ENCODE peak calls at places on chromosomes 4 and X, in nine cellular contexts. One of them, this sample, is unnamed.

GRCh38 chrX:115183980-115184379 is 5.2 kb upstream of the RBMXL3 start:
- DNase-seq in brain microvascular endothelial cell: no peak
- DNase-seq in prostate gland: no peak
- DNase-seq in mammary epithelial cell: no peak
- DNase-seq in stomach: no peak
- DNase-seq in IMR-90: peak
- DNase-seq in left lung: no peak
- DNase-seq in breast epithelium: no peak
- DNase-seq in right atrium auricular region: no peak
- DNase-seq in this sample: no peak

GRCh38 chr4:38802561-38803355 is 1.8 kb downstream of the TLR1 start:
- DNase-seq in right atrium auricular region: no peak
- DNase-seq in stomach: no peak
- DNase-seq in breast epithelium: no peak
- DNase-seq in prostate gland: no peak
- DNase-seq in mammary epithelial cell: no peak
- DNase-seq in left lung: no peak
- DNase-seq in brain microvascular endothelial cell: no peak
- DNase-seq in IMR-90: no peak
- DNase-seq in this sample: no peak

GRCh38 chrX:34559325-34559724 is 97.8 kb downstream of the TMEM47 start:
- DNase-seq in left lung: no peak
- DNase-seq in stomach: no peak
- DNase-seq in IMR-90: peak
- DNase-seq in breast epithelium: no peak
- DNase-seq in right atrium auricular region: no peak
- DNase-seq in prostate gland: no peak
- DNase-seq in brain microvascular endothelial cell: peak
- DNase-seq in mammary epithelial cell: peak
- DNase-seq in this sample: no peak

GRCh38 chr4:105548483-105548882 is 3.9 kb upstream of the ARHGEF38 start:
- DNase-seq in right atrium auricular region: no peak
- DNase-seq in mammary epithelial cell: peak
- DNase-seq in prostate gland: no peak
- DNase-seq in stomach: no peak
- DNase-seq in breast epithelium: no peak
- DNase-seq in IMR-90: no peak
- DNase-seq in left lung: no peak
- DNase-seq in brain microvascular endothelial cell: peak
- DNase-seq in this sample: no peak

GRCh38 chr4:3396611-3397010 is 45.2 kb upstream of the HGFAC start:
- DNase-seq in stomach: no peak
- DNase-seq in left lung: no peak
- DNase-seq in mammary epithelial cell: no peak
- DNase-seq in IMR-90: no peak
- DNase-seq in brain microvascular endothelial cell: no peak
- DNase-seq in prostate gland: no peak
- DNase-seq in right atrium auricular region: no peak
- DNase-seq in breast epithelium: no peak
- DNase-seq in this sample: no peak

GRCh38 chr4:8538703-8539567 is 41.3 kb upstream of the GPR78 start:
- DNase-seq in brain microvascular endothelial cell: peak
- DNase-seq in mammary epithelial cell: peak
- DNase-seq in left lung: peak
- DNase-seq in right atrium auricular region: no peak
- DNase-seq in stomach: peak
- DNase-seq in IMR-90: peak
- DNase-seq in breast epithelium: peak
- DNase-seq in prostate gland: no peak
- DNase-seq in this sample: no peak

GRCh38 chr4:127782025-127782274 is 172 bp upstream of the HSPA4L start:
- DNase-seq in prostate gland: peak
- DNase-seq in left lung: peak
- DNase-seq in mammary epithelial cell: peak
- DNase-seq in breast epithelium: peak
- DNase-seq in brain microvascular endothelial cell: peak
- DNase-seq in right atrium auricular region: peak
- DNase-seq in stomach: peak
- DNase-seq in IMR-90: peak
- DNase-seq in this sample: no peak

GRCh38 chr4:81215219-81215892 is at the start of gene PRKG2:
- DNase-seq in stomach: no peak
- DNase-seq in left lung: peak
- DNase-seq in IMR-90: no peak
- DNase-seq in prostate gland: no peak
- DNase-seq in right atrium auricular region: no peak
- DNase-seq in brain microvascular endothelial cell: peak
- DNase-seq in mammary epithelial cell: peak
- DNase-seq in breast epithelium: no peak
- DNase-seq in this sample: no peak

GRCh38 chr4:87390931-87391782 is at the start of gene HSD17B11:
- DNase-seq in stomach: peak
- DNase-seq in mammary epithelial cell: peak
- DNase-seq in brain microvascular endothelial cell: peak
- DNase-seq in prostate gland: peak
- DNase-seq in right atrium auricular region: peak
- DNase-seq in IMR-90: peak
- DNase-seq in left lung: peak
- DNase-seq in breast epithelium: peak
- DNase-seq in this sample: peak

GRCh38 chr4:85808864-85809263 is 333.9 kb downstream of the ARHGAP24 start:
- DNase-seq in IMR-90: no peak
- DNase-seq in mammary epithelial cell: no peak
- DNase-seq in brain microvascular endothelial cell: no peak
- DNase-seq in prostate gland: no peak
- DNase-seq in right atrium auricular region: no peak
- DNase-seq in left lung: no peak
- DNase-seq in stomach: no peak
- DNase-seq in breast epithelium: no peak
- DNase-seq in this sample: no peak

GRCh38 chrX:149652232-149652981 is 20.8 kb upstream of the TMEM185A start:
- DNase-seq in stomach: no peak
- DNase-seq in right atrium auricular region: no peak
- DNase-seq in mammary epithelial cell: no peak
- DNase-seq in prostate gland: no peak
- DNase-seq in IMR-90: no peak
- DNase-seq in brain microvascular endothelial cell: no peak
- DNase-seq in breast epithelium: no peak
- DNase-seq in left lung: no peak
- DNase-seq in this sample: no peak

GRCh38 chrX:40097492-40098263 is at the start of gene BCOR:
- DNase-seq in left lung: peak
- DNase-seq in right atrium auricular region: no peak
- DNase-seq in IMR-90: peak
- DNase-seq in prostate gland: peak
- DNase-seq in brain microvascular endothelial cell: no peak
- DNase-seq in mammary epithelial cell: peak
- DNase-seq in stomach: peak
- DNase-seq in breast epithelium: no peak
- DNase-seq in this sample: no peak

GRCh38 chr4:1584498-1584897 is 99.6 kb downstream of the FAM53A start:
- DNase-seq in brain microvascular endothelial cell: no peak
- DNase-seq in breast epithelium: no peak
- DNase-seq in mammary epithelial cell: no peak
- DNase-seq in IMR-90: no peak
- DNase-seq in prostate gland: no peak
- DNase-seq in right atrium auricular region: no peak
- DNase-seq in stomach: no peak
- DNase-seq in left lung: no peak
- DNase-seq in this sample: no peak

GRCh38 chr4:118997601-118998000 is 108.9 kb downstream of the SYNPO2 start:
- DNase-seq in brain microvascular endothelial cell: no peak
- DNase-seq in IMR-90: peak
- DNase-seq in breast epithelium: no peak
- DNase-seq in left lung: no peak
- DNase-seq in right atrium auricular region: no peak
- DNase-seq in stomach: no peak
- DNase-seq in mammary epithelial cell: no peak
- DNase-seq in prostate gland: no peak
- DNase-seq in this sample: no peak

GRCh38 chr4:61425315-61425714 is 225.2 kb downstream of the ADGRL3 start:
- DNase-seq in right atrium auricular region: no peak
- DNase-seq in mammary epithelial cell: peak
- DNase-seq in prostate gland: no peak
- DNase-seq in left lung: no peak
- DNase-seq in breast epithelium: no peak
- DNase-seq in stomach: no peak
- DNase-seq in IMR-90: no peak
- DNase-seq in brain microvascular endothelial cell: no peak
- DNase-seq in this sample: no peak

GRCh38 chrX:112769034-112769433 is 71.6 kb downstream of the AMOT start:
- DNase-seq in mammary epithelial cell: no peak
- DNase-seq in prostate gland: no peak
- DNase-seq in right atrium auricular region: no peak
- DNase-seq in stomach: no peak
- DNase-seq in left lung: no peak
- DNase-seq in IMR-90: peak
- DNase-seq in breast epithelium: no peak
- DNase-seq in brain microvascular endothelial cell: no peak
- DNase-seq in this sample: no peak

DNA sequence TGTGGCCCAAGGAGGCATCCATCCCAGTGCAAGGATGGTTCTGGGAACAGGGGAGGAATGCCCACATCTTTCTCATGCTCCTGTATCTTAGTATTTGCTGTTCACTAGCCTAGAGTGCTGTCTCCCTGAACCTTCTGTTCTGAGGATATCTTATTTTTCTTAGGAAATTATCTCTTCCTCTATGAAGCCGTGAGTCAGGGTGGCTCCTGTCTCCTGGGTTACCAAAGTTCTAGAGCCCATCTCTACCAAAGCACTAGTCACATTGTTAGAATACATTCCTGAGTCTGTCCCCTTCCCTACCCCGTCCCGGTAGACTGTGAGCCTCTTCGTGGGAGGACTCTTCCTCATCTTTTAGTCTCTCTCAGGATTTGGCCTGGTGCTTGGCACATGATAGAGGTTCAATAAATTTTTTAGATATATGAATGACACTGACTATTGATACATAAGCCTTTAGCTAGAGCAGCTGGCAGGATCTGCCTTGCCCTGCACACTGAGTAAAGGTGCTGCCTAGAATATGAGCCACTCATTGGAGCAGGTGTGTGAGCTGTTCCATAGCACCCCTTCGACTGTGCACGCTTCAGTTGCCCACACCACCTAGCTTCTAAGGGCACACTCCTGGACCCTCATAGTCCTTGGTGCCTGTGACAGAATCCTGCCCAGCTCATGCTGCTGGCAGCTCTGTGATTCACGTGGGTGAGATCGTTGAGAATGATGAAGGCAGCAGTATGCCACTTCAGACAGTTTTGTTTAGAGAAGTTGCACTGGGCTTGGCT is 13.3 kb downstream of the CXCR3 start:
- DNase-seq in left lung: no peak
- DNase-seq in mammary epithelial cell: no peak
- DNase-seq in IMR-90: no peak
- DNase-seq in right atrium auricular region: no peak
- DNase-seq in prostate gland: no peak
- DNase-seq in brain microvascular endothelial cell: no peak
- DNase-seq in stomach: no peak
- DNase-seq in breast epithelium: no peak
- DNase-seq in this sample: no peak
- H3K27ac ChIP-seq in left lung: no peak
- H3K27ac ChIP-seq in mammary epithelial cell: no peak
- H3K27ac ChIP-seq in IMR-90: no peak
- H3K27ac ChIP-seq in right atrium auricular region: no peak
- H3K27ac ChIP-seq in prostate gland: no peak
- H3K27ac ChIP-seq in brain microvascular endothelial cell: peak
- H3K27ac ChIP-seq in stomach: no peak
- H3K27ac ChIP-seq in breast epithelium: no peak
- H3K27ac ChIP-seq in this sample: no peak

DNA sequence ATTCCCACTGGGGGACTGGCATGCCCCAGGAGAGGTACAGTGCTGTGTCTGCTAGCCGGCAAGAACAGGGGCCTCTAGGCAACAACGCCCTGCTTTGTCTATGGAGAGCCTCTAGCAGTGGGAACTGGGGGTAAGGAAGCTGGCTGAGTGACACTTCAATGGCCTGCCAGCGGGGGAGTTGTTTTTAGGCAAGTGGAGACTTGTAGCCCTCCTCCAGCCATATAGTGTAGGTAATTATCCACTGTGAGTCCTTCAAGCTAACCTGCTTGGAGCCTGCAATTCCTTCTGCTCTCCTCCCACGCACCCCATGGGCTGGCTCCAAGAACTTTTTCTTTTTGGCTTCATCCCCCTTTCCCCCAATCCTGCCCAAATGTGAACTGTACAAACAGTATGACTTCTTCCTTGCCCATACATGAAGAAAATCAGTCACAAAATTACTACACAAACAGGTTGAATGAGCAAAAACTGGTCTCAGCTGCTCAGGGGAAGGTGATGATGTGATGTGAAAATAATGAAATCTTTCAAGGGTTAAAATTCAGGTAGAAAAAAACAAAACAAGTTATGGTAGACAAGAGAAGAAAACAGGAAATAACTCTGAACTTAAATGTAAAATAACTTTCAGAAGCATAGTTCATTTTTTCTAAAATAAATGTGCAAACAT is 33.1 kb downstream of the LEF1 start:
- DNase-seq in mammary epithelial cell: peak
- DNase-seq in prostate gland: peak
- DNase-seq in IMR-90: no peak
- DNase-seq in stomach: no peak
- DNase-seq in left lung: no peak
- DNase-seq in right atrium auricular region: no peak
- DNase-seq in brain microvascular endothelial cell: no peak
- DNase-seq in breast epithelium: peak
- DNase-seq in this sample: no peak
- TF ChIP-seq CTCF in mammary epithelial cell: no peak
- TF ChIP-seq CTCF in prostate gland: no peak
- TF ChIP-seq CTCF in IMR-90: no peak
- TF ChIP-seq CTCF in stomach: no peak
- TF ChIP-seq CTCF in left lung: no peak
- TF ChIP-seq CTCF in right atrium auricular region: no peak
- TF ChIP-seq CTCF in brain microvascular endothelial cell: no peak
- TF ChIP-seq CTCF in breast epithelium: no peak
- TF ChIP-seq CTCF in this sample: no peak

GRCh38 chr4:150561338-150561737 is 20.6 kb upstream of the MAB21L2 start:
- DNase-seq in IMR-90: no peak
- DNase-seq in left lung: no peak
- DNase-seq in prostate gland: no peak
- DNase-seq in right atrium auricular region: no peak
- DNase-seq in breast epithelium: no peak
- DNase-seq in brain microvascular endothelial cell: no peak
- DNase-seq in mammary epithelial cell: no peak
- DNase-seq in stomach: no peak
- DNase-seq in this sample: no peak
- H3K27ac ChIP-seq in IMR-90: no peak
- H3K27ac ChIP-seq in left lung: no peak
- H3K27ac ChIP-seq in prostate gland: no peak
- H3K27ac ChIP-seq in right atrium auricular region: no peak
- H3K27ac ChIP-seq in breast epithelium: no peak
- H3K27ac ChIP-seq in brain microvascular endothelial cell: no peak
- H3K27ac ChIP-seq in mammary epithelial cell: no peak
- H3K27ac ChIP-seq in stomach: no peak
- H3K27ac ChIP-seq in this sample: no peak

DNA sequence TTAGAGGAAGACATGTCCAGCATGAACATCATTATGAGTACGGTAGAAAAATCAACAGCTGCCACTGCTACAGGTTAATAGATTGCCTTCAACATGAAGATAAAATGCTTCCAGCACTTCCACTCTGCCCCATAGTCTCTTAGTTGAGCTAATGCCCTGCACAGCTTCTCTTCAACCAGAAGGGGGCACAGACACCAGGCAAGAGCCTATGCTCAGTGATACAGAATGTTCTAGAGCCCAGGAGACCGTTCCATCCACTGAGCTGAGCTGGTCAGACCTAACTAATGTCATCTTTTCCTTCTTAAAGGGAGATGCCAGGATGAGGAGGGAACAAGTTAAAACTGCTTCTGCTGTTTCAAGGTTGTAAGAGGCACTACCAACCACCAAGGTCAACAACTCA is 42.2 kb downstream of the SMIM10L2A start:
- DNase-seq in stomach: no peak
- DNase-seq in IMR-90: peak
- DNase-seq in prostate gland: no peak
- DNase-seq in right atrium auricular region: no peak
- DNase-seq in brain microvascular endothelial cell: peak
- DNase-seq in mammary epithelial cell: no peak
- DNase-seq in left lung: no peak
- DNase-seq in breast epithelium: no peak
- DNase-seq in this sample: no peak
- TF ChIP-seq CTCF in stomach: no peak
- TF ChIP-seq CTCF in IMR-90: peak
- TF ChIP-seq CTCF in prostate gland: no peak
- TF ChIP-seq CTCF in right atrium auricular region: no peak
- TF ChIP-seq CTCF in brain microvascular endothelial cell: peak
- TF ChIP-seq CTCF in mammary epithelial cell: peak
- TF ChIP-seq CTCF in left lung: no peak
- TF ChIP-seq CTCF in breast epithelium: no peak
- TF ChIP-seq CTCF in this sample: no peak

This sample was measured in esophagus squamous epithelium.